ENCODE peak calls at places on chromosomes 16 and 17, in nine cellular contexts. One of them, this sample, is unnamed.

GRCh38 chr17:54900457-54901229 is at the start of gene TOM1L1:
- DNase-seq in uterus: peak
- DNase-seq in SK-N-SH: peak
- DNase-seq in PC-9: peak
- DNase-seq in activated CD8-positive, alpha-beta T cell treated with anti-CD3 and anti-CD28 coated beads for 36 hours: peak
- DNase-seq in tibial nerve: no peak
- DNase-seq in body of pancreas: peak
- DNase-seq in thoracic aorta: peak
- DNase-seq in mucosa of descending colon: peak
- DNase-seq in this sample: peak

GRCh38 chr17:32495347-32496253 is 8.8 kb downstream of the CDK5R1 start:
- DNase-seq in uterus: peak
- DNase-seq in SK-N-SH: peak
- DNase-seq in PC-9: no peak
- DNase-seq in activated CD8-positive, alpha-beta T cell treated with anti-CD3 and anti-CD28 coated beads for 36 hours: peak
- DNase-seq in tibial nerve: no peak
- DNase-seq in body of pancreas: no peak
- DNase-seq in thoracic aorta: no peak
- DNase-seq in mucosa of descending colon: no peak
- DNase-seq in this sample: no peak

GRCh38 chr16:68311316-68311620 is 449 bp downstream of the PRMT7 start:
- DNase-seq in uterus: no peak
- DNase-seq in SK-N-SH: no peak
- DNase-seq in PC-9: no peak
- DNase-seq in activated CD8-positive, alpha-beta T cell treated with anti-CD3 and anti-CD28 coated beads for 36 hours: peak
- DNase-seq in tibial nerve: no peak
- DNase-seq in body of pancreas: no peak
- DNase-seq in thoracic aorta: no peak
- DNase-seq in mucosa of descending colon: no peak
- DNase-seq in this sample: no peak

GRCh38 chr17:40316571-40317344 is 7.8 kb downstream of the RARA start:
- DNase-seq in uterus: peak
- DNase-seq in SK-N-SH: peak
- DNase-seq in PC-9: peak
- DNase-seq in activated CD8-positive, alpha-beta T cell treated with anti-CD3 and anti-CD28 coated beads for 36 hours: peak
- DNase-seq in tibial nerve: no peak
- DNase-seq in body of pancreas: peak
- DNase-seq in thoracic aorta: no peak
- DNase-seq in mucosa of descending colon: no peak
- DNase-seq in this sample: no peak

GRCh38 chr17:34895388-34895787 is 65.9 kb downstream of the CCT6B start:
- DNase-seq in uterus: no peak
- DNase-seq in SK-N-SH: no peak
- DNase-seq in PC-9: no peak
- DNase-seq in activated CD8-positive, alpha-beta T cell treated with anti-CD3 and anti-CD28 coated beads for 36 hours: no peak
- DNase-seq in tibial nerve: no peak
- DNase-seq in body of pancreas: no peak
- DNase-seq in thoracic aorta: no peak
- DNase-seq in mucosa of descending colon: no peak
- DNase-seq in this sample: no peak

GRCh38 chr17:47707884-47708283 is 13.9 kb downstream of the TBKBP1 start:
- DNase-seq in uterus: no peak
- DNase-seq in SK-N-SH: no peak
- DNase-seq in PC-9: no peak
- DNase-seq in activated CD8-positive, alpha-beta T cell treated with anti-CD3 and anti-CD28 coated beads for 36 hours: no peak
- DNase-seq in tibial nerve: no peak
- DNase-seq in body of pancreas: no peak
- DNase-seq in thoracic aorta: no peak
- DNase-seq in mucosa of descending colon: no peak
- DNase-seq in this sample: no peak

GRCh38 chr16:56776562-56776961 is 46.6 kb downstream of the NUP93 start:
- DNase-seq in uterus: peak
- DNase-seq in SK-N-SH: peak
- DNase-seq in PC-9: no peak
- DNase-seq in activated CD8-positive, alpha-beta T cell treated with anti-CD3 and anti-CD28 coated beads for 36 hours: no peak
- DNase-seq in tibial nerve: no peak
- DNase-seq in body of pancreas: peak
- DNase-seq in thoracic aorta: no peak
- DNase-seq in mucosa of descending colon: peak
- DNase-seq in this sample: no peak

GRCh38 chr16:27529962-27530361 is 19.8 kb downstream of the GTF3C1 start:
- DNase-seq in uterus: no peak
- DNase-seq in SK-N-SH: no peak
- DNase-seq in PC-9: no peak
- DNase-seq in activated CD8-positive, alpha-beta T cell treated with anti-CD3 and anti-CD28 coated beads for 36 hours: no peak
- DNase-seq in tibial nerve: no peak
- DNase-seq in body of pancreas: no peak
- DNase-seq in thoracic aorta: no peak
- DNase-seq in mucosa of descending colon: no peak
- DNase-seq in this sample: no peak

GRCh38 chr16:89179148-89179484 is 7.6 kb downstream of the CDH15 start:
- DNase-seq in uterus: no peak
- DNase-seq in SK-N-SH: no peak
- DNase-seq in PC-9: no peak
- DNase-seq in activated CD8-positive, alpha-beta T cell treated with anti-CD3 and anti-CD28 coated beads for 36 hours: no peak
- DNase-seq in tibial nerve: no peak
- DNase-seq in body of pancreas: no peak
- DNase-seq in thoracic aorta: no peak
- DNase-seq in mucosa of descending colon: no peak
- DNase-seq in this sample: no peak

GRCh38 chr16:74169687-74170522 is 126.7 kb upstream of the PSMD7 start:
- DNase-seq in uterus: no peak
- DNase-seq in SK-N-SH: no peak
- DNase-seq in PC-9: no peak
- DNase-seq in activated CD8-positive, alpha-beta T cell treated with anti-CD3 and anti-CD28 coated beads for 36 hours: no peak
- DNase-seq in tibial nerve: no peak
- DNase-seq in body of pancreas: no peak
- DNase-seq in thoracic aorta: no peak
- DNase-seq in mucosa of descending colon: peak
- DNase-seq in this sample: no peak

GRCh38 chr16:1776672-1776955 is 3.7 kb upstream of the MRPS34 start:
- DNase-seq in uterus: no peak
- DNase-seq in SK-N-SH: no peak
- DNase-seq in PC-9: no peak
- DNase-seq in activated CD8-positive, alpha-beta T cell treated with anti-CD3 and anti-CD28 coated beads for 36 hours: no peak
- DNase-seq in tibial nerve: no peak
- DNase-seq in body of pancreas: no peak
- DNase-seq in thoracic aorta: no peak
- DNase-seq in mucosa of descending colon: no peak
- DNase-seq in this sample: no peak

GRCh38 chr16:75491876-75492275 is 3.4 kb downstream of the CHST6 start:
- DNase-seq in uterus: no peak
- DNase-seq in SK-N-SH: peak
- DNase-seq in PC-9: peak
- DNase-seq in activated CD8-positive, alpha-beta T cell treated with anti-CD3 and anti-CD28 coated beads for 36 hours: peak
- DNase-seq in tibial nerve: no peak
- DNase-seq in body of pancreas: no peak
- DNase-seq in thoracic aorta: no peak
- DNase-seq in mucosa of descending colon: no peak
- DNase-seq in this sample: no peak
- TF ChIP-seq CTCF in uterus: no peak
- TF ChIP-seq CTCF in SK-N-SH: peak
- TF ChIP-seq CTCF in PC-9: peak
- TF ChIP-seq CTCF in activated CD8-positive, alpha-beta T cell treated with anti-CD3 and anti-CD28 coated beads for 36 hours: no peak
- TF ChIP-seq CTCF in tibial nerve: no peak
- TF ChIP-seq CTCF in body of pancreas: no peak
- TF ChIP-seq CTCF in thoracic aorta: no peak
- TF ChIP-seq CTCF in mucosa of descending colon: no peak
- TF ChIP-seq CTCF in this sample: peak

DNA sequence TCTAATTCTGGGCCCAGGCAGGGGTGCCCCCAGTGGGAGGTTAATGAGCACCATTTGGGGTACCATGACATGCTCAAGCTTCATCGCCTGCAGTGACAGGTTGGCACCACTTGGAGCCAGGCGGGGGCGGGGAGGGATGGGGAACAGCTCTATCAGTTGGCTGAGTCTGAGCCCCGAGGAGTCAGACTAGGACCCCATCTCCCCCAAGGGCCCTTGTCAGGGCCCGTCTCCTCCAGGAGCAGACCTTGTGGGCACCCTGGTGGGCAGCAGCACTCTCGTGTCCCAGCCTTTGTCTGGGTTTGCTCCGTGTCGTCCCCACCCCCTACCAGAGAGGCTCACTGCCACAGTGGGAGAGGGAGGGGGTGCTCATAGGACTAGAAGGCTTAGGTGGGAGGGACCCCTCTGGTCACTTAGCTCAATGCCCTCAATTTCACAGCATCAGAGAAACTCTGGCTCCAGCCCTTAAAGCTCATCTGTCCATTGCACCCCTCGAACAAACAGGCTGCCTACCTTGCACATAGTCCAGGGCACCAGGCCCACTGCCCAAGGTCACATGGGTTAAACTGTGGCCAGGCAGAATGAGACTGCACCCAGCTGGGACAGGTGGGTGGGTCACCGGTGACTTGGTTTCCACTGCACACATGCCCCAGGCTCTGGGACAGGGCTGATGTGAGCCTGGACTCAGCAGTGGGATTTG is 4.1 kb downstream of the PPP1R9B start:
- DNase-seq in uterus: no peak
- DNase-seq in SK-N-SH: no peak
- DNase-seq in PC-9: no peak
- DNase-seq in activated CD8-positive, alpha-beta T cell treated with anti-CD3 and anti-CD28 coated beads for 36 hours: peak
- DNase-seq in tibial nerve: no peak
- DNase-seq in body of pancreas: no peak
- DNase-seq in thoracic aorta: no peak
- DNase-seq in mucosa of descending colon: no peak
- DNase-seq in this sample: no peak
- TF ChIP-seq CTCF in uterus: no peak
- TF ChIP-seq CTCF in SK-N-SH: peak
- TF ChIP-seq CTCF in PC-9: peak
- TF ChIP-seq CTCF in activated CD8-positive, alpha-beta T cell treated with anti-CD3 and anti-CD28 coated beads for 36 hours: no peak
- TF ChIP-seq CTCF in tibial nerve: no peak
- TF ChIP-seq CTCF in body of pancreas: no peak
- TF ChIP-seq CTCF in thoracic aorta: peak
- TF ChIP-seq CTCF in mucosa of descending colon: no peak
- TF ChIP-seq CTCF in this sample: no peak

GRCh38 chr17:52298881-52299280 is 140.4 kb upstream of the CA10 start:
- DNase-seq in uterus: no peak
- DNase-seq in SK-N-SH: no peak
- DNase-seq in PC-9: no peak
- DNase-seq in activated CD8-positive, alpha-beta T cell treated with anti-CD3 and anti-CD28 coated beads for 36 hours: no peak
- DNase-seq in tibial nerve: no peak
- DNase-seq in body of pancreas: no peak
- DNase-seq in thoracic aorta: no peak
- DNase-seq in mucosa of descending colon: no peak
- DNase-seq in this sample: no peak

DNA sequence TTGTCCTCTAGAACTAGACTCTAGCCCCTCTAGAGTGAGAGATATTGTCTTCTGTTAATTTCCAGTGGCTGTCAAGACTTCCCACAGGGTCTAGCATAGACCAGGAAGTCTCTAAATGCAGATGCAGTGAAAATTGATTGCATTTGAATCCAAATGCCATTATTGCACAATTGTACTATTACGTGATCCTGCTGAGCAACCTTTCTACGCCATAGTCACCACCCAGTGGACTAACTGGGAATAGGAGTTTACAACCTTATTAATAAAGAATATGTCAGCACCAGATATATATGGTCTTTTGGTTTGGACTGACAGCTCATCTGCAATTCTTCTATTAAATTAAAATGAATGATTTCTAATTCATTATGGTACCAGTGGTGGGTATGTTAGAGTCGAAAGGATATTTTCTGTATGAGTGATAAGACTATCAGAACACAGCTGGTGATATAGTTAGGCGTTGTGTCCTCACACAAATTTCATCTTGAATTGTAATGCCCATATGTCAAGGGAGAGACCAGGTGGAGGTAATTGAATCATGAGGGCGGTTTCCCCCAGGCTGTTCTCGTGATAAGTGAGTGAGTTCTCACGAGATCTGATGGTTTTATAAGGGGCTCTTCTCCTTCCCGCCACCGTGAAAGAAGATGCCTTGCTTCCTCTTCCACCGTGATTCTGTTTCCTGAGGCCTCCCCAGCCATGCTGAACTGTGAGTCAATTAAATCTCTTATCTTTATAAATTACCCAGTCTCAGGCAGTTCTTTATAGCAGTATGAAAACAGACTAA is 138.9 kb upstream of the CA10 start:
- DNase-seq in uterus: no peak
- DNase-seq in SK-N-SH: peak
- DNase-seq in PC-9: no peak
- DNase-seq in activated CD8-positive, alpha-beta T cell treated with anti-CD3 and anti-CD28 coated beads for 36 hours: no peak
- DNase-seq in tibial nerve: no peak
- DNase-seq in body of pancreas: no peak
- DNase-seq in thoracic aorta: no peak
- DNase-seq in mucosa of descending colon: no peak
- DNase-seq in this sample: no peak
- TF ChIP-seq CTCF in uterus: no peak
- TF ChIP-seq CTCF in SK-N-SH: peak
- TF ChIP-seq CTCF in PC-9: peak
- TF ChIP-seq CTCF in activated CD8-positive, alpha-beta T cell treated with anti-CD3 and anti-CD28 coated beads for 36 hours: no peak
- TF ChIP-seq CTCF in tibial nerve: no peak
- TF ChIP-seq CTCF in body of pancreas: no peak
- TF ChIP-seq CTCF in thoracic aorta: no peak
- TF ChIP-seq CTCF in mucosa of descending colon: no peak
- TF ChIP-seq CTCF in this sample: no peak

GRCh38 chr16:66458292-66458691 is 31.2 kb downstream of the BEAN1 start:
- DNase-seq in uterus: no peak
- DNase-seq in SK-N-SH: no peak
- DNase-seq in PC-9: no peak
- DNase-seq in activated CD8-positive, alpha-beta T cell treated with anti-CD3 and anti-CD28 coated beads for 36 hours: no peak
- DNase-seq in tibial nerve: no peak
- DNase-seq in body of pancreas: no peak
- DNase-seq in thoracic aorta: no peak
- DNase-seq in mucosa of descending colon: no peak
- DNase-seq in this sample: no peak

GRCh38 chr16:66455970-66456369 is 28.9 kb downstream of the BEAN1 start:
- DNase-seq in uterus: no peak
- DNase-seq in SK-N-SH: no peak
- DNase-seq in PC-9: no peak
- DNase-seq in activated CD8-positive, alpha-beta T cell treated with anti-CD3 and anti-CD28 coated beads for 36 hours: no peak
- DNase-seq in tibial nerve: no peak
- DNase-seq in body of pancreas: no peak
- DNase-seq in thoracic aorta: no peak
- DNase-seq in mucosa of descending colon: no peak
- DNase-seq in this sample: no peak

GRCh38 chr16:66459878-66460277 is 32.8 kb downstream of the BEAN1 start:
- DNase-seq in uterus: no peak
- DNase-seq in SK-N-SH: no peak
- DNase-seq in PC-9: no peak
- DNase-seq in activated CD8-positive, alpha-beta T cell treated with anti-CD3 and anti-CD28 coated beads for 36 hours: no peak
- DNase-seq in tibial nerve: no peak
- DNase-seq in body of pancreas: no peak
- DNase-seq in thoracic aorta: no peak
- DNase-seq in mucosa of descending colon: no peak
- DNase-seq in this sample: no peak

GRCh38 chr16:66458853-66459252 is 31.8 kb downstream of the BEAN1 start:
- DNase-seq in uterus: no peak
- DNase-seq in SK-N-SH: no peak
- DNase-seq in PC-9: no peak
- DNase-seq in activated CD8-positive, alpha-beta T cell treated with anti-CD3 and anti-CD28 coated beads for 36 hours: no peak
- DNase-seq in tibial nerve: no peak
- DNase-seq in body of pancreas: no peak
- DNase-seq in thoracic aorta: no peak
- DNase-seq in mucosa of descending colon: no peak
- DNase-seq in this sample: no peak

DNA sequence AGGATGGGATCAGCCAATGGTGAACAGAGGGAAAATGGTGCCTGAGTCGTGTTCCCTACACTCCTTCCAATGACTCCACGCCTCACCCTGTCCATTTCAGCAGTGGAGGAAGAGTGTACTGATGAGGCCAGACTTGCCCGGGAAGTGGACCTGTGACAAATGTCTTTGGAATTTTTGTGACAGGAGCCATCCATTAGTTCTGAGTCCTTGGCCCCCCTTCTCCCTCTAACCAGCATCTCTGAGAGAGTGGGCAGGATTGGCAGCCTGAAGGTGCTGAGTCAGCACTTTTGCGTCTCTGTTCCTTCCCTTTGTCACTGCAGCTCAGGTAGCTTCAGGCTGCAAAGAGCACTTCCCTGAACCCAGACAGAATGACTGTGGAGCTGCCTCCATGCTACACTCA is 30.8 kb downstream of the BEAN1 start:
- DNase-seq in uterus: no peak
- DNase-seq in SK-N-SH: no peak
- DNase-seq in PC-9: peak
- DNase-seq in activated CD8-positive, alpha-beta T cell treated with anti-CD3 and anti-CD28 coated beads for 36 hours: no peak
- DNase-seq in tibial nerve: no peak
- DNase-seq in body of pancreas: no peak
- DNase-seq in thoracic aorta: no peak
- DNase-seq in mucosa of descending colon: no peak
- DNase-seq in this sample: no peak
- TF ChIP-seq CTCF in uterus: no peak
- TF ChIP-seq CTCF in SK-N-SH: no peak
- TF ChIP-seq CTCF in PC-9: no peak
- TF ChIP-seq CTCF in activated CD8-positive, alpha-beta T cell treated with anti-CD3 and anti-CD28 coated beads for 36 hours: no peak
- TF ChIP-seq CTCF in tibial nerve: no peak
- TF ChIP-seq CTCF in body of pancreas: no peak
- TF ChIP-seq CTCF in thoracic aorta: no peak
- TF ChIP-seq CTCF in mucosa of descending colon: no peak
- TF ChIP-seq CTCF in this sample: no peak